ENCODE peak calls at places on chromosome 7, in ten cellular contexts. H is H54, K is spleen, M is testis, N is transverse colon, X is IMR-90, Z is breast epithelium, C is stomach, T is HCT116, Y is ovary. R is an unnamed sample.

GRCh38 chr7:24441331-24442059 is 131.8 kb upstream of the PALS2 start:
- DNase-seq in H (no peak), K (no peak), M (no peak), N (no peak), X (no peak), Z (no peak), C (no peak), T (no peak), Y (no peak), R (no peak)

GRCh38 chr7:134505856-134506255 is 21.5 kb upstream of the AKR1B10 start:
- DNase-seq in H (no peak), K (no peak), M (no peak), N (no peak), X (no peak), Z (no peak), C (no peak), T (no peak), Y (no peak), R (no peak)

GRCh38 chr7:2100278-2101205 is 132.2 kb downstream of the MAD1L1 start:
- DNase-seq in H (no peak), K (peak), M (peak), N (no peak), X (no peak), Z (no peak), C (no peak), T (no peak), Y (no peak), R (peak)

GRCh38 chr7:116443101-116443523 is 56.4 kb upstream of the CAV2 start:
- DNase-seq in H (peak), K (no peak), M (no peak), N (no peak), X (peak), Z (no peak), C (no peak), T (peak), Y (no peak), R (no peak)

GRCh38 chr7:128917061-128917460 is 6.6 kb upstream of the KCP start:
- DNase-seq in H (no peak), K (peak), M (no peak), N (no peak), X (no peak), Z (no peak), C (no peak), T (no peak), Y (no peak), R (no peak)

GRCh38 chr7:44534501-44534900 is 6.6 kb downstream of the NPC1L1 start:
- DNase-seq in H (peak), K (no peak), M (no peak), N (peak), X (no peak), Z (no peak), C (no peak), T (peak), Y (no peak), R (peak)

GRCh38 chr7:150737265-150738055 is at the start of gene GIMAP5:
- DNase-seq in H (no peak), K (peak), M (no peak), N (no peak), X (no peak), Z (no peak), C (no peak), T (no peak), Y (no peak), R (no peak)

GRCh38 chr7:106170216-106170615 is 58.1 kb upstream of the SYPL1 start:
- DNase-seq in H (no peak), K (no peak), M (no peak), N (no peak), X (no peak), Z (no peak), C (no peak), T (no peak), Y (no peak), R (no peak)

GRCh38 chr7:148587076-148587475 is 3.5 kb upstream of the C7orf33 start:
- DNase-seq in H (no peak), K (no peak), M (no peak), N (no peak), X (no peak), Z (no peak), C (no peak), T (no peak), Y (no peak), R (no peak)

GRCh38 chr7:21256310-21256877 is 171.5 kb upstream of the SP4 start:
- DNase-seq in H (no peak), K (no peak), M (peak), N (no peak), X (peak), Z (no peak), C (no peak), T (peak), Y (no peak), R (no peak)

GRCh38 chr7:40763319-40764287 is 628.8 kb downstream of the SUGCT start:
- DNase-seq in H (no peak), K (no peak), M (no peak), N (no peak), X (peak), Z (no peak), C (no peak), T (no peak), Y (no peak), R (no peak)

GRCh38 chr7:78172138-78172887 is 373.7 kb downstream of the PHTF2 start:
- DNase-seq in H (no peak), K (no peak), M (no peak), N (no peak), X (no peak), Z (no peak), C (no peak), T (no peak), Y (no peak), R (no peak)

GRCh38 chr7:152074673-152075072 is 49.2 kb downstream of the GALNT11 start:
- DNase-seq in H (no peak), K (no peak), M (no peak), N (no peak), X (no peak), Z (no peak), C (no peak), T (no peak), Y (no peak), R (no peak)

GRCh38 chr7:135728136-135728669 is at the start of gene SLC13A4:
- DNase-seq in H (peak), K (no peak), M (peak), N (no peak), X (no peak), Z (no peak), C (no peak), T (no peak), Y (no peak), R (no peak)

GRCh38 chr7:98870071-98870651 is 347 bp upstream of the TMEM130 start:
- DNase-seq in H (no peak), K (peak), M (peak), N (peak), X (peak), Z (no peak), C (no peak), T (no peak), Y (no peak), R (peak)

GRCh38 chr7:91082854-91083495 is 181.3 kb upstream of the FZD1 start:
- DNase-seq in H (no peak), K (no peak), M (no peak), N (no peak), X (peak), Z (no peak), C (no peak), T (no peak), Y (no peak), R (no peak)

GRCh38 chr7:136528329-136528728 is 340.1 kb upstream of the CHRM2 start:
- DNase-seq in H (peak), K (no peak), M (no peak), N (no peak), X (peak), Z (no peak), C (no peak), T (no peak), Y (no peak), R (no peak)

GRCh38 chr7:154640266-154640865 is 362.6 kb downstream of the PAXIP1 start:
- DNase-seq in H (no peak), K (no peak), M (peak), N (peak), X (no peak), Z (no peak), C (no peak), T (no peak), Y (no peak), R (no peak)

GRCh38 chr7:123711832-123712293 is 36.9 kb downstream of the WASL start:
- DNase-seq in H (no peak), K (no peak), M (no peak), N (no peak), X (no peak), Z (no peak), C (no peak), T (no peak), Y (no peak), R (no peak)

GRCh38 chr7:138564365-138564764 is 104.3 kb downstream of the TRIM24 start:
- DNase-seq in H (no peak), K (no peak), M (no peak), N (no peak), X (no peak), Z (no peak), C (peak), T (no peak), Y (no peak), R (no peak)

GRCh38 chr7:79340212-79340611 is 113.3 kb downstream of the MAGI2 start:
- DNase-seq in H (no peak), K (no peak), M (no peak), N (no peak), X (peak), Z (no peak), C (no peak), T (no peak), Y (no peak), R (no peak)

DNA sequence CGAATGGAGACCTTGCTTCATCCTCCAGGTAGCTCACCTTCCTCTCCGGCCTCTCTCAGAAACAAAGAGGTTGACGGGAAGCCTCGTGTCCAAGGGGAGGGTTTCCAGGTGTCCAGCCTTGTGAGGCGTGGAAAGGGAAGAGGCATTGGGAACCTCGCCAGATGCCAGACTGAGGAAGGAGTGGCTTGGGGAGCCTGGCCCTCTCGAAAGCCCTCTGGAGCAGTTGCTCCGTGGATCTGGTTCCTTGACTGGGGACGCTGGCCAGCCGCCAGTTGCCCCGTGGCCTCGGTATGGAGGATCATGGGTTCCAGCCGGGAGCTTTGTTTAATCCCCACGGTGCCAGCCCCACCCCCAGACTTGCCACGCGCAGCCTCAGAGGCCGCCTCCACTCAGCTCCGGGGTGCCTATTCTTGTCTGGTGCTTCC is 30.3 kb upstream of the SUN1 start:
- DNase-seq in H (no peak), K (peak), M (peak), N (peak), X (no peak), Z (peak), C (peak), T (no peak), Y (peak), R (no peak)
- TF ChIP-seq POLR2A in H (no peak), K (no peak), M (no peak), N (no peak), X (no peak), Z (peak), C (no peak), T (no peak), Y (no peak), R (no peak)

DNA sequence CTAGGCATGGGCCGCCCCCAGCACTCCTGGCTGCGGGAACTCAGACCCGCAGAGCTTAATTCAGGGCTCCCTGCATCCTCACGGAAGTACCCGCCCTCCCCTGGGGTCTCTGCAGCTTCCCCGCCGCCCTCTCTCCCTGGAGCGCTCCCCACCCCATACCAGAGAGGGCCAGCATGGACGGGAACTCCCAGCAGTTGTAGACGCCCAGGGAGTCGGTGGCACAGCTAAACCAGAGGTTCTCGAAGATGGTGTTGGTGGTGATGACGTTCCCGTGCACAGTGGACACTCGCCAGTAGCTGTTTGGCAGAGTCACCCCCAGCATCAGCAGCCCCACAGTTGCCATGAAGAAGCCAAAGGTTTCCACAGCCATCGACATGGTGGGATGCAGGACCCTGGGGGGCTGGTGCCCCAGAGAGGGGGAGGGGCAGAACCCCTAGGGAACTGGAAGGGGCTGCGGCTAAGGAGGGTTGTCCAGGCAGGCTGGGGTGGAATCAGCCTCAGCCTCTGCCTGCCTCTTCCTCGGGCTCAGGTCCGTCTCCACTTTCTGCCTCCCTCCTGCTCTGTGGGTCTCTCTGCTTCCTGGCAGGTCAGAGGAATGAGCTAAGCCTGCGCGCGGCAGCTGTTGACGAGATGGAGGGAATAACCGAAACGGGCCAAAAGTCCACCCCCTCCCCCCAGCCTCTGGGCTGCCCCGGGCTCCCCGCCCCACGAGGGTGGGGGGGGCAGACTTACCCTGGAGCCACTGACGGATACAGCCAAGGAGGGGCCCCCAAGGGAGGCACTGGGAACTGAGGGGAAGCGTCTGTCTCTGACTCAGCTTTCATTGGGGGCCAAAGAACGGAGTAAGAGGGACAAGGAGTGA is at the start of gene CLDN15:
- DNase-seq in H (no peak), K (peak), M (peak), N (peak), X (peak), Z (no peak), C (no peak), T (no peak), Y (peak), R (no peak)
- TF ChIP-seq POLR2A in H (no peak), K (no peak), M (no peak), N (peak), X (no peak), Z (no peak), C (no peak), T (no peak), Y (no peak), R (no peak)

DNA sequence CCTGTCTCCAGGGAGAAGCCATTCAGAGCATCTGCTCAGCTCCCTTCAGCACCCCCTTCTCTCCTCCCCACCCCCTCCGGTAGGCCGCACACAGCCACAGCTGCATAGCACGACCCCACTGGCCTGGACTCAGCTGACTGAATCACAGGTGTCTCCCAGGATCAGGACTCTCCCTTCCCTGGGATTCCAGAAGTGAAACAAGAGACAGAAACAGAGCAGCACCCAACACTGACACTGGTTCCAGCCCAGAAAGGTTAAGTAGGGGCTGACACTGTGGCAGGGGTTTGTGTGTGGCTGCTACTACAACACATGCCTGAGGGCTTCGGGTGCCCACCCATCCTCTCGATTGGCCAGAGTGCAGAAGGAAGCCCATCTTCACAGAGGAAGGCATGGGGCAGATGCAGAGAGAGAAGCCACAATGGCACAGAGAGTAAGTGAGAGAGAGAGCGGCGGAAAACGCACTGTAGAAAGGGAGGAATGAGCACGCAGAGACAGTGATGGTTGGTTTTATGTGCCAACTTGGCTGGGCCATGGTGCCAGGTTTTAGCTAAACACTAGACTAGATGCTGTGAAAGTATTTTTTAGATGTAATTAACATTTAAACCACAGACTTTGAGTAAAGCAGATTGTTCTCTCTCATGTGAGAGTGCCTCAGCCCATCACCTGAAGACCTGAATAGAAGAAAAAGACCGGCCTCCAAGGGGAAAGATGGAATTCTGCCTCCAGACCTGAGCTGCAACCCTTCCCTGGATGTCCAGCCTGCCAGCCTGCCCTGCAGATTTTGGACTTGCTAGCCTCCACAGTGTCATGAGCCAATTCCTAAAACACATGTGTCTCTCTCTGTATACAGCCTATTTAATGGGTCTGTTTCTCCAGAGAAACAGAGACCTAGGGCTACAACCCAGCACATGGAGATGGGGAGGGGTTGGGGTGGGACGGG is 107.5 kb downstream of the GRB10 start:
- DNase-seq in H (no peak), K (no peak), M (no peak), N (no peak), X (no peak), Z (no peak), C (no peak), T (no peak), Y (no peak), R (no peak)
- TF ChIP-seq POLR2A in H (no peak), K (no peak), M (no peak), N (no peak), X (no peak), Z (no peak), C (no peak), T (no peak), Y (no peak), R (no peak)

GRCh38 chr7:122143751-122144711 is at the start of gene AASS:
- DNase-seq in H (peak), K (peak), M (peak), N (peak), X (peak), Z (peak), C (peak), T (peak), Y (peak), R (peak)
- TF ChIP-seq POLR2A in H (peak), K (no peak), M (no peak), N (peak), X (peak), Z (no peak), C (no peak), T (no peak), Y (peak), R (no peak)

DNA sequence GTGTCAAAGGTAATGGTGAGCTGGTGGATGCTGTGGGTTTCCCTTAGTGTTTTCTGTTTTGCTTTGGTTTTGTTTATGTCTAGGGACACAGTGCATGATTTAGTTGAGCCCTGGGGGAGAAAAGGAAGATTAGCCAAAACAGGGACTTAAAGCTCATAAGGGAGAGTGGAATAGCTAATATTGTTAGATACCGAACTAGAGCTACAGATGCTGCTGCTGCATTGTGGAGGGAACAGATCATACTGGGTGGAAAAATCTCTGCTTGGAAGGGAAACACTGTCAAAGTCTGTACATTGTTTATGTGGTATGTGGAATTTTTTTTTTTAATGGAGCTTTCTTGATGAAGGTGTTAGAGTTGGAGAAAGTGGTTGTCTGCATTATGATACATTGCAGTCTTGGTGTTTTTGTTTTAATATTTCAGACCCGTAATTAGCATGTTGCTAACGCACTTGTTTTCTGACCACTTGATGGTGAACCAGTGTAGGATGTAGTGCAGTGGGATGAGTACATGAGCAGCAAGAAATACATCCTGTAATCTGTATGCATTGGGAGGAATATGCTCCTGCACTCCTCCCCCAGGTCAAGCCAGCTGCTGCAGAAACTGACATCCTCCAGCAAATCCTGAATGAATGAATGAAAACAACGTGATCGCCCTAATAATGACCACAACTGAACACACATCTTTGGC is 2.2 kb downstream of the GLCCI1 start:
- DNase-seq in H (peak), K (no peak), M (no peak), N (no peak), X (peak), Z (no peak), C (no peak), T (no peak), Y (no peak), R (no peak)
- TF ChIP-seq POLR2A in H (no peak), K (no peak), M (no peak), N (no peak), X (no peak), Z (no peak), C (no peak), T (no peak), Y (no peak), R (peak)

DNA sequence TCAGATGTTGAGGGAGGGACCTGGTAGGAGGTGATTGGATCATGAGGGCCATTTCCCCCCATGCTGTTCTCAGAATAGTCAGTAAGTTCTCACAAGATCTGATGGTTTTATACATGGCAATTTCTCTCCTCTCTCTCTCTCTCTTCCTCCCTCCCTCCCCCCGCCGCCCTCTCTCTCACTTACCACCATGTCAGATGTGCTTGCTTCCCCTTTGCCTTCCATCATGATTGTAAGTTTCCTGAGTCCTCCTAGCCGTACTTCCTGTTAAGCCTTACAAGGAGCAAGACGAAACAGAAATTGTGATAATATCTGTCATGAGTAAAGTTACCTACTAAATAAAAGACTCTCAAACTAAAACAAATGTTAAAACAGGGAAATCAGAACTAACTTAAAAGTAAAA is 19.9 kb upstream of the GPR141 start:
- DNase-seq in H (no peak), K (no peak), M (no peak), N (no peak), X (no peak), Z (no peak), C (no peak), T (no peak), Y (no peak), R (no peak)
- TF ChIP-seq POLR2A in H (no peak), K (no peak), M (no peak), N (no peak), X (no peak), Z (no peak), C (no peak), T (no peak), Y (no peak), R (no peak)

GRCh38 chr7:131513245-131514061 is 43.0 kb downstream of the PODXL start:
- DNase-seq in H (peak), K (peak), M (peak), N (peak), X (peak), Z (peak), C (peak), T (peak), Y (peak), R (peak)
- TF ChIP-seq POLR2A in H (no peak), K (no peak), M (no peak), N (no peak), X (no peak), Z (no peak), C (no peak), T (no peak), Y (no peak), R (no peak)

R was measured in GM12891.